ENCODE peak calls at places on chromosomes 7 and 10, in ten cellular contexts. One of them, this sample, is unnamed.

GRCh38 chr7:131945313-131945831 is 388.9 kb upstream of the PODXL start:
- DNase-seq in colonic mucosa: peak
- DNase-seq in brain microvascular endothelial cell: peak
- DNase-seq in mammary epithelial cell: peak
- DNase-seq in cardiac fibroblast: peak
- DNase-seq in astrocyte of the spinal cord: peak
- DNase-seq in progenitor cell of endocrine pancreas: peak
- DNase-seq in choroid plexus epithelial cell: peak
- DNase-seq in PC-9: no peak
- DNase-seq in endodermal cell: peak
- DNase-seq in this sample: peak

GRCh38 chr10:17847586-17848296 is 38.6 kb downstream of the MRC1 start:
- DNase-seq in colonic mucosa: no peak
- DNase-seq in brain microvascular endothelial cell: no peak
- DNase-seq in mammary epithelial cell: no peak
- DNase-seq in cardiac fibroblast: peak
- DNase-seq in astrocyte of the spinal cord: peak
- DNase-seq in progenitor cell of endocrine pancreas: no peak
- DNase-seq in choroid plexus epithelial cell: peak
- DNase-seq in PC-9: no peak
- DNase-seq in endodermal cell: peak
- DNase-seq in this sample: no peak

GRCh38 chr10:77004917-77005564 is 632.6 kb downstream of the KCNMA1 start:
- DNase-seq in colonic mucosa: peak
- DNase-seq in brain microvascular endothelial cell: peak
- DNase-seq in mammary epithelial cell: peak
- DNase-seq in cardiac fibroblast: peak
- DNase-seq in astrocyte of the spinal cord: peak
- DNase-seq in progenitor cell of endocrine pancreas: peak
- DNase-seq in choroid plexus epithelial cell: peak
- DNase-seq in PC-9: peak
- DNase-seq in endodermal cell: peak
- DNase-seq in this sample: no peak

GRCh38 chr7:35519971-35520809 is 174.7 kb downstream of the HERPUD2 start:
- DNase-seq in colonic mucosa: peak
- DNase-seq in brain microvascular endothelial cell: peak
- DNase-seq in mammary epithelial cell: peak
- DNase-seq in cardiac fibroblast: peak
- DNase-seq in astrocyte of the spinal cord: peak
- DNase-seq in progenitor cell of endocrine pancreas: peak
- DNase-seq in choroid plexus epithelial cell: peak
- DNase-seq in PC-9: peak
- DNase-seq in endodermal cell: peak
- DNase-seq in this sample: peak

GRCh38 chr7:112930787-112931186 is 140.6 kb upstream of the TMEM168 start:
- DNase-seq in colonic mucosa: no peak
- DNase-seq in brain microvascular endothelial cell: no peak
- DNase-seq in mammary epithelial cell: peak
- DNase-seq in cardiac fibroblast: peak
- DNase-seq in astrocyte of the spinal cord: peak
- DNase-seq in progenitor cell of endocrine pancreas: no peak
- DNase-seq in choroid plexus epithelial cell: peak
- DNase-seq in PC-9: no peak
- DNase-seq in endodermal cell: no peak
- DNase-seq in this sample: no peak

GRCh38 chr7:64802699-64803098 is 8.5 kb downstream of the ZNF138 start:
- DNase-seq in colonic mucosa: no peak
- DNase-seq in brain microvascular endothelial cell: no peak
- DNase-seq in mammary epithelial cell: no peak
- DNase-seq in cardiac fibroblast: no peak
- DNase-seq in astrocyte of the spinal cord: no peak
- DNase-seq in progenitor cell of endocrine pancreas: no peak
- DNase-seq in choroid plexus epithelial cell: no peak
- DNase-seq in PC-9: no peak
- DNase-seq in endodermal cell: no peak
- DNase-seq in this sample: no peak

GRCh38 chr10:125057158-125058001 is 103.0 kb downstream of the CTBP2 start:
- DNase-seq in colonic mucosa: peak
- DNase-seq in brain microvascular endothelial cell: peak
- DNase-seq in mammary epithelial cell: peak
- DNase-seq in cardiac fibroblast: peak
- DNase-seq in astrocyte of the spinal cord: peak
- DNase-seq in progenitor cell of endocrine pancreas: no peak
- DNase-seq in choroid plexus epithelial cell: peak
- DNase-seq in PC-9: no peak
- DNase-seq in endodermal cell: no peak
- DNase-seq in this sample: no peak

GRCh38 chr7:91299952-91300775 is 35.9 kb downstream of the FZD1 start:
- DNase-seq in colonic mucosa: no peak
- DNase-seq in brain microvascular endothelial cell: no peak
- DNase-seq in mammary epithelial cell: no peak
- DNase-seq in cardiac fibroblast: no peak
- DNase-seq in astrocyte of the spinal cord: no peak
- DNase-seq in progenitor cell of endocrine pancreas: no peak
- DNase-seq in choroid plexus epithelial cell: no peak
- DNase-seq in PC-9: no peak
- DNase-seq in endodermal cell: no peak
- DNase-seq in this sample: no peak

GRCh38 chr10:99431190-99431549 is 746 bp upstream of the GOT1 start:
- DNase-seq in colonic mucosa: peak
- DNase-seq in brain microvascular endothelial cell: peak
- DNase-seq in mammary epithelial cell: peak
- DNase-seq in cardiac fibroblast: peak
- DNase-seq in astrocyte of the spinal cord: peak
- DNase-seq in progenitor cell of endocrine pancreas: peak
- DNase-seq in choroid plexus epithelial cell: peak
- DNase-seq in PC-9: no peak
- DNase-seq in endodermal cell: no peak
- DNase-seq in this sample: peak

GRCh38 chr7:19899517-19899916 is 126.1 kb upstream of the TMEM196 start:
- DNase-seq in colonic mucosa: no peak
- DNase-seq in brain microvascular endothelial cell: no peak
- DNase-seq in mammary epithelial cell: no peak
- DNase-seq in cardiac fibroblast: peak
- DNase-seq in astrocyte of the spinal cord: peak
- DNase-seq in progenitor cell of endocrine pancreas: no peak
- DNase-seq in choroid plexus epithelial cell: peak
- DNase-seq in PC-9: peak
- DNase-seq in endodermal cell: no peak
- DNase-seq in this sample: no peak

GRCh38 chr7:151309306-151309705 is 32.3 kb upstream of the NUB1 start:
- DNase-seq in colonic mucosa: no peak
- DNase-seq in brain microvascular endothelial cell: no peak
- DNase-seq in mammary epithelial cell: no peak
- DNase-seq in cardiac fibroblast: peak
- DNase-seq in astrocyte of the spinal cord: peak
- DNase-seq in progenitor cell of endocrine pancreas: no peak
- DNase-seq in choroid plexus epithelial cell: peak
- DNase-seq in PC-9: no peak
- DNase-seq in endodermal cell: no peak
- DNase-seq in this sample: no peak

GRCh38 chr10:11587860-11588259 is 23.6 kb downstream of the USP6NL start:
- DNase-seq in colonic mucosa: no peak
- DNase-seq in brain microvascular endothelial cell: no peak
- DNase-seq in mammary epithelial cell: no peak
- DNase-seq in cardiac fibroblast: no peak
- DNase-seq in astrocyte of the spinal cord: no peak
- DNase-seq in progenitor cell of endocrine pancreas: no peak
- DNase-seq in choroid plexus epithelial cell: no peak
- DNase-seq in PC-9: peak
- DNase-seq in endodermal cell: no peak
- DNase-seq in this sample: no peak

GRCh38 chr10:124473070-124473469 is 11.4 kb downstream of the LHPP start:
- DNase-seq in colonic mucosa: no peak
- DNase-seq in brain microvascular endothelial cell: no peak
- DNase-seq in mammary epithelial cell: no peak
- DNase-seq in cardiac fibroblast: no peak
- DNase-seq in astrocyte of the spinal cord: no peak
- DNase-seq in progenitor cell of endocrine pancreas: no peak
- DNase-seq in choroid plexus epithelial cell: no peak
- DNase-seq in PC-9: no peak
- DNase-seq in endodermal cell: peak
- DNase-seq in this sample: no peak

GRCh38 chr10:61903184-61903990 is 1.9 kb downstream of the ARID5B start:
- DNase-seq in colonic mucosa: peak
- DNase-seq in brain microvascular endothelial cell: no peak
- DNase-seq in mammary epithelial cell: peak
- DNase-seq in cardiac fibroblast: peak
- DNase-seq in astrocyte of the spinal cord: peak
- DNase-seq in progenitor cell of endocrine pancreas: peak
- DNase-seq in choroid plexus epithelial cell: peak
- DNase-seq in PC-9: peak
- DNase-seq in endodermal cell: peak
- DNase-seq in this sample: no peak
- TF ChIP-seq CTCF in colonic mucosa: peak
- TF ChIP-seq CTCF in brain microvascular endothelial cell: peak
- TF ChIP-seq CTCF in mammary epithelial cell: peak
- TF ChIP-seq CTCF in cardiac fibroblast: no peak
- TF ChIP-seq CTCF in astrocyte of the spinal cord: peak
- TF ChIP-seq CTCF in progenitor cell of endocrine pancreas: peak
- TF ChIP-seq CTCF in choroid plexus epithelial cell: peak
- TF ChIP-seq CTCF in PC-9: no peak
- TF ChIP-seq CTCF in endodermal cell: peak
- TF ChIP-seq CTCF in this sample: no peak

GRCh38 chr10:31744025-31744424 is 184.6 kb downstream of the ARHGAP12 start:
- DNase-seq in colonic mucosa: no peak
- DNase-seq in brain microvascular endothelial cell: no peak
- DNase-seq in mammary epithelial cell: no peak
- DNase-seq in cardiac fibroblast: no peak
- DNase-seq in astrocyte of the spinal cord: no peak
- DNase-seq in progenitor cell of endocrine pancreas: no peak
- DNase-seq in choroid plexus epithelial cell: no peak
- DNase-seq in PC-9: no peak
- DNase-seq in endodermal cell: no peak
- DNase-seq in this sample: no peak

GRCh38 chr10:31749293-31749692 is 179.3 kb downstream of the ARHGAP12 start:
- DNase-seq in colonic mucosa: no peak
- DNase-seq in brain microvascular endothelial cell: no peak
- DNase-seq in mammary epithelial cell: no peak
- DNase-seq in cardiac fibroblast: no peak
- DNase-seq in astrocyte of the spinal cord: peak
- DNase-seq in progenitor cell of endocrine pancreas: no peak
- DNase-seq in choroid plexus epithelial cell: no peak
- DNase-seq in PC-9: no peak
- DNase-seq in endodermal cell: no peak
- DNase-seq in this sample: no peak

GRCh38 chr10:31741473-31741872 is 187.2 kb downstream of the ARHGAP12 start:
- DNase-seq in colonic mucosa: no peak
- DNase-seq in brain microvascular endothelial cell: no peak
- DNase-seq in mammary epithelial cell: no peak
- DNase-seq in cardiac fibroblast: no peak
- DNase-seq in astrocyte of the spinal cord: no peak
- DNase-seq in progenitor cell of endocrine pancreas: no peak
- DNase-seq in choroid plexus epithelial cell: no peak
- DNase-seq in PC-9: no peak
- DNase-seq in endodermal cell: no peak
- DNase-seq in this sample: no peak

GRCh38 chr10:31742255-31742654 is 186.4 kb downstream of the ARHGAP12 start:
- DNase-seq in colonic mucosa: no peak
- DNase-seq in brain microvascular endothelial cell: no peak
- DNase-seq in mammary epithelial cell: no peak
- DNase-seq in cardiac fibroblast: no peak
- DNase-seq in astrocyte of the spinal cord: no peak
- DNase-seq in progenitor cell of endocrine pancreas: no peak
- DNase-seq in choroid plexus epithelial cell: no peak
- DNase-seq in PC-9: no peak
- DNase-seq in endodermal cell: no peak
- DNase-seq in this sample: no peak

GRCh38 chr10:31745612-31746376 is 182.8 kb downstream of the ARHGAP12 start:
- DNase-seq in colonic mucosa: no peak
- DNase-seq in brain microvascular endothelial cell: peak
- DNase-seq in mammary epithelial cell: peak
- DNase-seq in cardiac fibroblast: peak
- DNase-seq in astrocyte of the spinal cord: peak
- DNase-seq in progenitor cell of endocrine pancreas: no peak
- DNase-seq in choroid plexus epithelial cell: peak
- DNase-seq in PC-9: peak
- DNase-seq in endodermal cell: no peak
- DNase-seq in this sample: no peak
- TF ChIP-seq CTCF in colonic mucosa: no peak
- TF ChIP-seq CTCF in brain microvascular endothelial cell: no peak
- TF ChIP-seq CTCF in mammary epithelial cell: no peak
- TF ChIP-seq CTCF in cardiac fibroblast: no peak
- TF ChIP-seq CTCF in astrocyte of the spinal cord: no peak
- TF ChIP-seq CTCF in progenitor cell of endocrine pancreas: no peak
- TF ChIP-seq CTCF in choroid plexus epithelial cell: no peak
- TF ChIP-seq CTCF in PC-9: no peak
- TF ChIP-seq CTCF in endodermal cell: no peak
- TF ChIP-seq CTCF in this sample: no peak

DNA sequence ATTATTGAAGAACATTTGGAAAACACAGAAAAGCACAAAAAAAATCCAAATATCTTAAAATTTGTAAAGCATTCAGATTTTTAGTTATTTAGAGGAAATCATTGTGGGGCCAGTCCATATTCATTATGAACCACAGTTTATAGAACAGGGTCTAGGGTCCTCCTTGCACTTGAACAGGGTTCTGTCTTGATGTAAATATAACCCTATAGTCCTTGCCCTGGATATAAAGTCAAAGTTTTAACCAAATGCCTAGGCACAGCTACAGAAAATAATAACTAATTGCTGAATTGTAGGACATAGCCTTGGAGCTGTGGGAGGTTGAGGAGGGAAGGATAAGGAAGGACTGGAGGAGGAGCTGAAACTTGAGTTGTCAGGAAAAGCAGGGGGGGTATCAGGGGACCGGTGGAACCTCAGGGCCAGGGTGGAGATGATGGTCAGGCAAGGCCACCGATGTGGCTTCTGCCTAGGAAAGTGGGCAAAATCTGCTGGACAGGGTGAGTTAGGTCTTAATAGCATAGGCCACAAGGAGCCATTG is 25.7 kb downstream of the CASP7 start:
- DNase-seq in colonic mucosa: no peak
- DNase-seq in brain microvascular endothelial cell: no peak
- DNase-seq in mammary epithelial cell: no peak
- DNase-seq in cardiac fibroblast: no peak
- DNase-seq in astrocyte of the spinal cord: no peak
- DNase-seq in progenitor cell of endocrine pancreas: no peak
- DNase-seq in choroid plexus epithelial cell: no peak
- DNase-seq in PC-9: no peak
- DNase-seq in endodermal cell: no peak
- DNase-seq in this sample: no peak
- TF ChIP-seq CTCF in colonic mucosa: no peak
- TF ChIP-seq CTCF in brain microvascular endothelial cell: no peak
- TF ChIP-seq CTCF in mammary epithelial cell: no peak
- TF ChIP-seq CTCF in cardiac fibroblast: no peak
- TF ChIP-seq CTCF in astrocyte of the spinal cord: no peak
- TF ChIP-seq CTCF in progenitor cell of endocrine pancreas: peak
- TF ChIP-seq CTCF in choroid plexus epithelial cell: no peak
- TF ChIP-seq CTCF in PC-9: no peak
- TF ChIP-seq CTCF in endodermal cell: no peak
- TF ChIP-seq CTCF in this sample: no peak

GRCh38 chr10:111650088-111650487 is 533.5 kb downstream of the GPAM start:
- DNase-seq in colonic mucosa: no peak
- DNase-seq in brain microvascular endothelial cell: no peak
- DNase-seq in mammary epithelial cell: no peak
- DNase-seq in cardiac fibroblast: no peak
- DNase-seq in astrocyte of the spinal cord: no peak
- DNase-seq in progenitor cell of endocrine pancreas: no peak
- DNase-seq in choroid plexus epithelial cell: no peak
- DNase-seq in PC-9: no peak
- DNase-seq in endodermal cell: peak
- DNase-seq in this sample: no peak
- TF ChIP-seq CTCF in colonic mucosa: no peak
- TF ChIP-seq CTCF in brain microvascular endothelial cell: no peak
- TF ChIP-seq CTCF in mammary epithelial cell: no peak
- TF ChIP-seq CTCF in cardiac fibroblast: no peak
- TF ChIP-seq CTCF in astrocyte of the spinal cord: no peak
- TF ChIP-seq CTCF in progenitor cell of endocrine pancreas: no peak
- TF ChIP-seq CTCF in choroid plexus epithelial cell: no peak
- TF ChIP-seq CTCF in PC-9: no peak
- TF ChIP-seq CTCF in endodermal cell: peak
- TF ChIP-seq CTCF in this sample: no peak

GRCh38 chr10:44925224-44925623 is 14.1 kb downstream of the TMEM72 start:
- DNase-seq in colonic mucosa: no peak
- DNase-seq in brain microvascular endothelial cell: peak
- DNase-seq in mammary epithelial cell: no peak
- DNase-seq in cardiac fibroblast: peak
- DNase-seq in astrocyte of the spinal cord: no peak
- DNase-seq in progenitor cell of endocrine pancreas: peak
- DNase-seq in choroid plexus epithelial cell: peak
- DNase-seq in PC-9: no peak
- DNase-seq in endodermal cell: peak
- DNase-seq in this sample: no peak
- TF ChIP-seq CTCF in colonic mucosa: no peak
- TF ChIP-seq CTCF in brain microvascular endothelial cell: peak
- TF ChIP-seq CTCF in mammary epithelial cell: no peak
- TF ChIP-seq CTCF in cardiac fibroblast: peak
- TF ChIP-seq CTCF in astrocyte of the spinal cord: peak
- TF ChIP-seq CTCF in progenitor cell of endocrine pancreas: peak
- TF ChIP-seq CTCF in choroid plexus epithelial cell: peak
- TF ChIP-seq CTCF in PC-9: no peak
- TF ChIP-seq CTCF in endodermal cell: peak
- TF ChIP-seq CTCF in this sample: no peak